ENCODE peak calls at places on chromosomes 5 and 9, in four cellular contexts. One of them, this sample, is unnamed. For H3K4me1 and H3K9me3, the result is how much of the 10 kb centered on the place peaks cover.

GRCh38 chr9:96014078-96014477 is 138.6 kb downstream of the ERCC6L2 start:
- DNase-seq in iPS DF 6.9: no peak
- DNase-seq in Peyer's patch: peak
- DNase-seq in vagina: no peak
- DNase-seq in this sample: peak

GRCh38 chr5:151825445-151825844 is 53.7 kb downstream of the G3BP1 start:
- DNase-seq in vagina: no peak
- DNase-seq in iPS DF 6.9: peak
- DNase-seq in Peyer's patch: peak
- DNase-seq in this sample: peak

GRCh38 chr5:156411957-156412356 is 85.0 kb downstream of the SGCD start:
- DNase-seq in iPS DF 6.9: no peak
- DNase-seq in vagina: no peak
- DNase-seq in Peyer's patch: no peak
- DNase-seq in this sample: no peak

GRCh38 chr5:59999056-59999455 is 105.5 kb upstream of the PDE4D start:
- DNase-seq in vagina: no peak
- DNase-seq in iPS DF 6.9: no peak
- DNase-seq in Peyer's patch: no peak
- DNase-seq in this sample: no peak

GRCh38 chr9:128419061-128419925 is 1.4 kb upstream of the CERCAM start:
- DNase-seq in iPS DF 6.9: no peak
- DNase-seq in vagina: no peak
- DNase-seq in Peyer's patch: no peak
- DNase-seq in this sample: peak

GRCh38 chr9:124471761-124472160 is 21.5 kb downstream of the ADGRD2 start:
- DNase-seq in Peyer's patch: no peak
- DNase-seq in vagina: no peak
- DNase-seq in iPS DF 6.9: no peak
- DNase-seq in this sample: no peak

GRCh38 chr9:78188594-78188993 is 47.3 kb upstream of the CEP78 start:
- DNase-seq in iPS DF 6.9: no peak
- DNase-seq in vagina: no peak
- DNase-seq in Peyer's patch: no peak
- DNase-seq in this sample: no peak

GRCh38 chr5:158140120-158140778 is 281.3 kb upstream of the CLINT1 start:
- DNase-seq in vagina: no peak
- DNase-seq in iPS DF 6.9: no peak
- DNase-seq in Peyer's patch: no peak
- DNase-seq in this sample: no peak

GRCh38 chr9:34526026-34526425 is 3.2 kb upstream of the ENHO start:
- DNase-seq in vagina: no peak
- DNase-seq in Peyer's patch: no peak
- DNase-seq in iPS DF 6.9: no peak
- DNase-seq in this sample: no peak

GRCh38 chr5:178590141-178590923 is at the start of gene COL23A1:
- DNase-seq in iPS DF 6.9: no peak
- DNase-seq in Peyer's patch: peak
- DNase-seq in vagina: no peak
- DNase-seq in this sample: peak

GRCh38 chr5:76695336-76695735 is 20.6 kb upstream of the F2R start:
- DNase-seq in Peyer's patch: no peak
- DNase-seq in iPS DF 6.9: no peak
- DNase-seq in vagina: no peak
- DNase-seq in this sample: no peak

GRCh38 chr5:116566251-116566650 is 8.4 kb downstream of the SEMA6A start:
- DNase-seq in iPS DF 6.9: no peak
- DNase-seq in Peyer's patch: no peak
- DNase-seq in vagina: no peak
- DNase-seq in this sample: no peak

GRCh38 chr9:126043691-126044090 is 282.9 kb upstream of the MVB12B start:
- DNase-seq in vagina: no peak
- DNase-seq in iPS DF 6.9: no peak
- DNase-seq in Peyer's patch: no peak
- DNase-seq in this sample: no peak

GRCh38 chr5:108122701-108123100 is 259.2 kb downstream of the FBXL17 start:
- DNase-seq in iPS DF 6.9: no peak
- DNase-seq in vagina: no peak
- DNase-seq in Peyer's patch: no peak
- DNase-seq in this sample: no peak

GRCh38 chr5:115098041-115098702 is 71.5 kb downstream of the TRIM36 start:
- DNase-seq in iPS DF 6.9: no peak
- DNase-seq in Peyer's patch: peak
- DNase-seq in vagina: no peak
- DNase-seq in this sample: peak

DNA sequence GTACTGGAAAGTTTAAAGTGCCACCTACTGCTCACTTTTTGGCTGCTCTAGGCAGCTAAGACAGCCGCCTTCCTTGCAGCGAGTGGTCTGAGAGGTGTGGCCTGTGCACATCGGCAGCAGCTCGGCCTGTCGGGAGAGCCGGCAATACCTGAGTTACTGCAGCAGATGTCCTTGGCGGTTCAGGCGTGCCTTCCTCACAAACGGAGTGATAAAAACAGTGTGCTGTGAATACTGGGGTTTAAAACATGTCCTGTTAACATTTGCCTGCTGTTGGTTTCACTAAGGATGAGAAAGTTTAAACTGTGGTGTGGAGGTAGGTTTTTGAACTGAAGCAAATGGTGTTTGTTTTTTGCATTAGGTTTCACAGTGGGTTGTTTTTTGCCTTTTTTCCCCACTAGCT is 12.9 kb downstream of the TRAF2 start:
- DNase-seq in vagina: no peak
- DNase-seq in Peyer's patch: peak
- DNase-seq in iPS DF 6.9: no peak
- DNase-seq in this sample: no peak
- H3K4me1 ChIP-seq in vagina: under half
- H3K4me1 ChIP-seq in Peyer's patch: half or more
- H3K4me1 ChIP-seq in iPS DF 6.9: under half
- H3K4me1 ChIP-seq in this sample: under half

DNA sequence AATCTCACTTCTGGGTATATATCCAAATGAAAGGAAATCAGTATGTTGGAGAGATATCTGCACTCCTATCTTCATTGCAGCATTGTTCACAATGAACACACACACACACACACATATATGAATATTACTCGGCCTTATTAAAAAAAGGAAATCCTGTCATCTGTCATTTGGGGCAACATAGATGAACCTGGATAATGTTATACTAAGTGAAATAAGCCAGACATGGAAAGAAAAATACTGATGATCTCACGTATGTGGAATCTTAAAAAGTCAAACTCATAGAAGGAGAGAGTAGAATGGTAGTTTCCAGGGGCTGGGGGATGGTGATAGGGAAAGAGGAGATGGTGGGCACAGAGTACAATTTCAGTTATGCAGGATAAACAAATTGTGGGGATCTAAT is 100.3 kb downstream of the EMB start:
- DNase-seq in Peyer's patch: no peak
- DNase-seq in iPS DF 6.9: no peak
- DNase-seq in vagina: no peak
- DNase-seq in this sample: no peak
- H3K9me3 ChIP-seq in Peyer's patch: under half
- H3K9me3 ChIP-seq in iPS DF 6.9: under half
- H3K9me3 ChIP-seq in vagina: under half
- H3K9me3 ChIP-seq in this sample: under half

GRCh38 chr9:116549786-116550660 is 137.1 kb upstream of the TRIM32 start:
- DNase-seq in Peyer's patch: no peak
- DNase-seq in vagina: no peak
- DNase-seq in iPS DF 6.9: no peak
- DNase-seq in this sample: no peak
- H3K27ac ChIP-seq in Peyer's patch: no peak
- H3K27ac ChIP-seq in vagina: peak
- H3K27ac ChIP-seq in iPS DF 6.9: no peak
- H3K27ac ChIP-seq in this sample: no peak

GRCh38 chr9:33166263-33167083 is 663 bp downstream of the B4GALT1 start:
- DNase-seq in iPS DF 6.9: no peak
- DNase-seq in vagina: peak
- DNase-seq in Peyer's patch: no peak
- DNase-seq in this sample: no peak

GRCh38 chr9:33163433-33164137 is 3.6 kb downstream of the B4GALT1 start:
- DNase-seq in vagina: peak
- DNase-seq in iPS DF 6.9: no peak
- DNase-seq in Peyer's patch: no peak
- DNase-seq in this sample: no peak

GRCh38 chr9:33162721-33163311 is 4.3 kb downstream of the B4GALT1 start:
- DNase-seq in iPS DF 6.9: no peak
- DNase-seq in vagina: peak
- DNase-seq in Peyer's patch: peak
- DNase-seq in this sample: no peak

GRCh38 chr9:33165263-33166151 is 1.6 kb downstream of the B4GALT1 start:
- DNase-seq in Peyer's patch: peak
- DNase-seq in vagina: peak
- DNase-seq in iPS DF 6.9: no peak
- DNase-seq in this sample: peak

GRCh38 chr9:33164138-33164809 is 2.9 kb downstream of the B4GALT1 start:
- DNase-seq in vagina: no peak
- DNase-seq in Peyer's patch: peak
- DNase-seq in iPS DF 6.9: no peak
- DNase-seq in this sample: peak
- H3K4me1 ChIP-seq in vagina: half or more
- H3K4me1 ChIP-seq in Peyer's patch: half or more
- H3K4me1 ChIP-seq in iPS DF 6.9: under half
- H3K4me1 ChIP-seq in this sample: half or more

DNA sequence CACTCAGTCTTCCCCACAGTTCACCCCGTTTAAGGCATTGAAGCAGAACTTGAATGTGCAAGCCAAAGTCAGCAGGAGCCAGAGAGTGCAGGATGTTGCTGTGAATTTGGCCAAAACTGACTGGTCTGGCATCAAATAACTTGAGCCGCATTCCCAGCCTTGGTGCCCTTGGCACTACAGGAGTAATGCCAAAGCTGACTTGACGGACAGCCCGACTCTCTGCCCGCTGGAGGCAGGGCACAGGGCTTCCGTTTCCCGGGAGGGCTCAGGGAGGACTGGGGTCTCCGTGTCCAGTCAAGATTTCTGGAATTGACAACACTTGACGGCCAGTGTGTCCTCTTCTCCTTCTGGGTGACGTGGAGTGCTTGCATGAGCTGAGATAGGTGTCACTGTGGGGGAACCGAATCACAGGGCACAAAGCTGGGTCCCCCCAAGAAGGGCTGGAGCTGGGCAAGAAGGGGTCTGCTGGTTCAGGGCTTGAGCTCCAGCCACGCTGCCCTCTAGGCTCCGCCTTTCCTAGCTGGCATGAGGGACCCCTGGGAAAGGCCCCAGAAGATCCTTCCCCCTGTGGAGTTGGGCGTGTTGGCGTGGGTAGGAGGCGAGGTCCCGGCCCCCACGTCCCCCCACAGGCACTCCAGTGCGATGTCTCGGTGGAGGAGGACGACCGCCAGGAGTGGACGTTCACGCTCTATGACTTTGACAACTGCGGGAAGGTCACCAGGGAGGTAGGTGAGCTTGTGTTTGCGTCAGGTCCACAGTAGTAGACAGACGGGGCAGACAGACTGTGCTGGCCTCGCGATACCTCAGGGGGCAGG is 25.2 kb downstream of the NKD2 start:
- DNase-seq in iPS DF 6.9: no peak
- DNase-seq in Peyer's patch: no peak
- DNase-seq in vagina: no peak
- DNase-seq in this sample: no peak
- H3K9me3 ChIP-seq in iPS DF 6.9: under half
- H3K9me3 ChIP-seq in Peyer's patch: under half
- H3K9me3 ChIP-seq in vagina: under half
- H3K9me3 ChIP-seq in this sample: under half

DNA sequence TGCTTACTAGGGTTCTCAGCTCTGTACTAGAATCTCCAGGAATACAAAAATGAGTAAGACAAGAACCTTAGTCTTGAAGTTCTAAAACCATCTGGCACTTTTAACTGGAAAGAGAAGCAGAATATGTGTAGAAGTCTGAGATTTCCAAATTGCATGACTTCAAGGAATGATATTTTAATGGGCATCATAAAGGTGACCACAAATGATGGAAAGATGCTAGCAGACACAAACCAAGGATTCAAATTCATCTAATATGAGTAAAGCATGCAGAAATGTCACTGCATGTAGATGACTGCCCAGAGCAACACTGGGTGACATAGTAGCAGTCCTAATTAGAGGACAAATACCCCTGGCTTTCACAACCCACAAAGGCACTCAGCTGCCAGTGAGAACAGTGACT is 117.2 kb downstream of the RPS23 start:
- DNase-seq in iPS DF 6.9: no peak
- DNase-seq in vagina: no peak
- DNase-seq in Peyer's patch: no peak
- DNase-seq in this sample: no peak
- H3K27ac ChIP-seq in iPS DF 6.9: no peak
- H3K27ac ChIP-seq in vagina: no peak
- H3K27ac ChIP-seq in Peyer's patch: no peak
- H3K27ac ChIP-seq in this sample: no peak